ENCODE peak calls at places on chromosomes 2 and 18, in four cellular contexts. J, B, I and R are unnamed samples.

GRCh38 chr2:130949954-130950353 is 113.2 kb downstream of the ARHGEF4 start:
- DNase-seq in J (no peak), B (no peak), I (no peak), R (no peak)

GRCh38 chr18:3264362-3264761 is 2.4 kb downstream of the MYL12B start:
- DNase-seq in J (peak), B (no peak), I (no peak), R (peak)

GRCh38 chr18:24271381-24272331 is 126.0 kb downstream of the OSBPL1A start:
- DNase-seq in J (peak), B (no peak), I (peak), R (peak)

GRCh38 chr2:191446910-191447309 is 201.7 kb downstream of the MYO1B start:
- DNase-seq in J (no peak), B (no peak), I (no peak), R (peak)

GRCh38 chr18:51321696-51322095 is 124.2 kb upstream of the MEX3C start:
- DNase-seq in J (no peak), B (no peak), I (no peak), R (peak)

GRCh38 chr2:74824675-74825074 is 9.3 kb upstream of the HK2 start:
- DNase-seq in J (no peak), B (no peak), I (no peak), R (no peak)

GRCh38 chr2:127086800-127087737 is 19.9 kb downstream of the BIN1 start:
- DNase-seq in J (peak), B (no peak), I (no peak), R (peak)

GRCh38 chr2:164412831-164413230 is 208.5 kb downstream of the GRB14 start:
- DNase-seq in J (no peak), B (no peak), I (no peak), R (no peak)

GRCh38 chr2:44632931-44633689 is 271.4 kb downstream of the CAMKMT start:
- DNase-seq in J (no peak), B (no peak), I (no peak), R (no peak)

GRCh38 chr18:37393945-37394609 is 171.5 kb downstream of the CELF4 start:
- DNase-seq in J (peak), B (no peak), I (peak), R (peak)

GRCh38 chr2:213451542-213452256 is 167.4 kb downstream of the SPAG16 start:
- DNase-seq in J (no peak), B (no peak), I (no peak), R (peak)

GRCh38 chr2:138730497-138731030 is 49.6 kb downstream of the NXPH2 start:
- DNase-seq in J (peak), B (no peak), I (no peak), R (no peak)

GRCh38 chr2:121177905-121178304 is 107.1 kb downstream of the TFCP2L1 start:
- DNase-seq in J (no peak), B (no peak), I (no peak), R (no peak)

GRCh38 chr2:218980800-218981389 is 4.1 kb downstream of the FEV start:
- DNase-seq in J (no peak), B (no peak), I (no peak), R (no peak)
- H3K4me2 ChIP-seq in J (no peak), B (no peak), I (peak), R (peak)

GRCh38 chr18:76465630-76466409 is 29.2 kb downstream of the ZNF516 start:
- DNase-seq in J (no peak), B (no peak), I (no peak), R (no peak)

GRCh38 chr18:76463872-76464271 is 31.2 kb downstream of the ZNF516 start:
- DNase-seq in J (no peak), B (no peak), I (no peak), R (no peak)

GRCh38 chr18:76463358-76463757 is 31.7 kb downstream of the ZNF516 start:
- DNase-seq in J (no peak), B (no peak), I (no peak), R (no peak)

GRCh38 chr18:76466410-76466991 is 28.5 kb downstream of the ZNF516 start:
- DNase-seq in J (no peak), B (no peak), I (no peak), R (no peak)

GRCh38 chr18:76464281-76465259 is 30.5 kb downstream of the ZNF516 start:
- DNase-seq in J (no peak), B (no peak), I (no peak), R (no peak)
- H3K4me2 ChIP-seq in J (no peak), B (no peak), I (no peak), R (no peak)

GRCh38 chr2:207121784-207122183 is 44.0 kb downstream of the KLF7 start:
- DNase-seq in J (peak), B (no peak), I (no peak), R (no peak)
- H3K4me2 ChIP-seq in J (no peak), B (no peak), I (peak), R (no peak)

DNA sequence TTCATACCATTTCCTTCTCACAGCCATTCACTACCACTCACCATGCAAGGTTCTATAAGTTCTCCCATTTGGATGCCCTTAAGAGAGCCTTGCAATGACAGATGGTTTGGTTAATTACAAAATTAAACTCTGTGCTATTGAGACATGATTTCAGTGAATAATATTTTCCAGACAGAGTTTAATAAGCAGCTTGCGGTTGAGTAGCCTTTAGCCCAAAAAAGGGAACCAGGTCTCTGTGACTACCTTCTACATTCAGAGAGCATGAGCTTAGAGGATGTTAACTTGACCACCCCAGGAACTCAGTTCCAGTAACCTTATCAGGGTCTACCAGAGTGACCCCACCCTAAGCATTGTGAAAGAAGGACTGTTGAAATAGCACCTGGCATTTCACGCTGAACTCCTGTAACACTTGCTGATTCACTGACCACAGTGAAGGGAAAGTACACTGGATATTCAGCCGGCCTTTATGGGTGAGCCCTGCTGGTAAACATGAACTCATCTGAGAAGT is 1173.1 kb upstream of the ZEB2 start:
- DNase-seq in J (peak), B (no peak), I (no peak), R (peak)
- H3K4me2 ChIP-seq in J (no peak), B (no peak), I (peak), R (no peak)